ENCODE peak calls at places on chromosomes 2 and 18, in seven cellular contexts. T is progenitor cell of endocrine pancreas, B is K562, K is pancreas, N is HFFc6, E is HFF-Myc, O is endothelial cell. X is an unnamed sample.

GRCh38 chr18:77140439-77141109 is 8.0 kb upstream of the MBP start:
- DNase-seq in B (no peak), E (no peak), N (no peak), K (no peak), O (no peak), T (no peak), X (no peak)

GRCh38 chr2:75241696-75242095 is 42.4 kb upstream of the TACR1 start:
- DNase-seq in B (no peak), E (no peak), N (peak; percentile 31), K (no peak), T (no peak), O (no peak), X (no peak)

GRCh38 chr2:166134252-166135151 is 6.7 kb upstream of the SCN1A start:
- DNase-seq in T (no peak), B (no peak), E (no peak), K (peak; percentile 42), N (no peak), O (no peak), X (no peak)

GRCh38 chr2:51424418-51424817 is 392.5 kb upstream of the NRXN1 start:
- DNase-seq in E (no peak), T (no peak), N (no peak), K (no peak), B (no peak), O (no peak), X (no peak)

GRCh38 chr2:70140978-70141753 is 49.7 kb downstream of the C2orf42 start:
- DNase-seq in B (peak; percentile 34), O (peak; percentile 43), K (peak; percentile 84), N (peak; percentile 23), E (no peak), T (peak; percentile 52), X (peak; percentile 36)

GRCh38 chr2:126187665-126188064 is 468.3 kb upstream of the GYPC start:
- DNase-seq in K (no peak), O (no peak), B (no peak), T (no peak), N (no peak), E (no peak), X (no peak)

GRCh38 chr18:5380581-5380980 is 85.1 kb upstream of the ZBTB14 start:
- DNase-seq in T (no peak), O (no peak), N (no peak), B (no peak), K (no peak), E (no peak), X (no peak)

GRCh38 chr2:96679843-96680242 is 37.3 kb downstream of the FER1L5 start:
- DNase-seq in B (no peak), K (peak; percentile 54), E (no peak), N (no peak), T (no peak), O (no peak), X (no peak)

GRCh38 chr2:46179037-46179621 is 118.1 kb upstream of the EPAS1 start:
- DNase-seq in O (no peak), T (no peak), E (peak; percentile 87), N (peak; percentile 94), B (peak; percentile 17), K (no peak), X (no peak)

GRCh38 chr2:26344581-26345283 is 1.2 kb upstream of the SELENOI start:
- DNase-seq in K (peak; percentile 22), E (no peak), N (no peak), B (peak; percentile 27), T (no peak), O (no peak), X (no peak)

GRCh38 chr18:62999392-62999791 is 284.1 kb downstream of the PHLPP1 start:
- DNase-seq in B (no peak), O (no peak), E (no peak), N (peak; percentile 2), T (no peak), K (peak; percentile 65), X (no peak)

GRCh38 chr2:38037757-38038615 is 38.0 kb downstream of the CYP1B1 start:
- DNase-seq in B (no peak), N (no peak), T (no peak), O (peak; percentile 42), K (no peak), E (no peak), X (peak; percentile 39)

GRCh38 chr2:241895732-241896641 is 26.5 kb downstream of the RTP5 start:
- DNase-seq in N (no peak), O (peak; percentile 58), B (no peak), K (peak; percentile 80), E (no peak), T (no peak), X (no peak)

GRCh38 chr2:25383806-25384205 is 42.1 kb upstream of the DNMT3A start:
- DNase-seq in N (no peak), E (no peak), T (no peak), K (no peak), O (no peak), B (no peak), X (no peak)

GRCh38 chr18:55783921-55784320 is 195.9 kb upstream of the TCF4 start:
- DNase-seq in T (no peak), K (no peak), O (no peak), B (no peak), E (no peak), N (no peak), X (no peak)

GRCh38 chr18:55779461-55779710 is 191.4 kb upstream of the TCF4 start:
- DNase-seq in B (no peak), N (no peak), O (no peak), K (no peak), T (no peak), E (no peak), X (no peak)

GRCh38 chr18:55780591-55781071 is 192.6 kb upstream of the TCF4 start:
- DNase-seq in T (no peak), K (no peak), N (no peak), B (no peak), E (no peak), O (no peak), X (no peak)

GRCh38 chr18:55779711-55780590 is 192.0 kb upstream of the TCF4 start:
- DNase-seq in T (peak; percentile 28), N (no peak), B (no peak), O (peak; percentile 69), E (no peak), K (no peak), X (no peak)

GRCh38 chr18:55781481-55781957 is 193.5 kb upstream of the TCF4 start:
- DNase-seq in B (no peak), N (peak; percentile 72), O (peak; percentile 63), T (no peak), K (no peak), E (peak; percentile 57), X (no peak)
- TF ChIP-seq CTCF in B (peak; percentile 49), N (peak; percentile 84), O (peak; percentile 68), T (peak; percentile 69), K (no peak), E (peak; percentile 84), X (no peak)

GRCh38 chr18:725641-726040 is 13.2 kb upstream of the ENOSF1 start:
- DNase-seq in T (no peak), E (no peak), K (no peak), O (no peak), B (no peak), N (no peak), X (no peak)
- TF ChIP-seq CTCF in T (no peak), E (no peak), K (no peak), O (no peak), B (no peak), N (no peak), X (no peak)

GRCh38 chr2:185274718-185275484 is 463.7 kb upstream of the FSIP2 start:
- DNase-seq in T (no peak), O (no peak), B (no peak), E (no peak), K (no peak), N (no peak), X (no peak)

GRCh38 chr2:185284696-185285095 is 453.9 kb upstream of the FSIP2 start:
- DNase-seq in N (no peak), B (no peak), O (no peak), T (no peak), K (no peak), E (no peak), X (no peak)

GRCh38 chr2:185279999-185280398 is 458.6 kb upstream of the FSIP2 start:
- DNase-seq in K (no peak), O (no peak), B (no peak), T (no peak), N (peak; percentile 3), E (no peak), X (no peak)
- TF ChIP-seq CTCF in K (no peak), O (peak; percentile 74), B (no peak), T (peak; percentile 60), N (no peak), E (no peak), X (no peak)

GRCh38 chr2:240298803-240299709 is 136.4 kb upstream of the GPC1 start:
- DNase-seq in O (no peak), T (peak; percentile 6), B (no peak), N (no peak), E (no peak), K (no peak), X (peak; percentile 10)
- TF ChIP-seq CTCF in O (no peak), T (no peak), B (no peak), N (peak; percentile 28), E (peak; percentile 25), K (no peak), X (no peak)

GRCh38 chr2:209973328-209973727 is 29.1 kb upstream of the RPE start:
- DNase-seq in E (no peak), T (no peak), K (no peak), N (peak; percentile 4), O (no peak), B (no peak), X (no peak)

GRCh38 chr2:209969692-209970091 is 32.7 kb upstream of the RPE start:
- DNase-seq in T (no peak), O (no peak), N (no peak), B (no peak), K (no peak), E (no peak), X (no peak)

GRCh38 chr2:209970271-209970670 is 32.2 kb upstream of the RPE start:
- DNase-seq in E (no peak), B (no peak), N (no peak), K (no peak), T (no peak), O (no peak), X (no peak)

GRCh38 chr2:209974566-209974965 is 27.9 kb upstream of the RPE start:
- DNase-seq in N (peak; percentile 43), E (no peak), B (no peak), K (no peak), O (no peak), T (no peak), X (no peak)

DNA sequence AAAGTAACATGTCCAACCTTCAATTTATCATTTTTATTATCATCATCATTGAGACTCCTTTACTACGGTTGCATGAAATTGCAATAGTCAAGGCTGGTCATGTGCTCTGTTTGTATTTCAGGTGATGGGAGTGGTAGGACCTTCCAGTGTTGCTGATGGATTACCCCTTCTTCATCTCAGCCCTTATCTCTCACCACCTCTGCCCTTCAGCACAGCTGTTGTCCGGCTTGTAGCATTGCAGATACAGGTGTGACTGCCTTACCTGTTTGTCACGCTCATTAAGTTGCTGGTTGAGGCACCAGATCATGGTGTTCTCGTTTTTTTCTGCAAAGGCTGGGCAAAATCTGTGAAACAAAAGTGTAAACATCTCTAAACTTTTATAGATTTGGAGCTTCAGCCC is 31.7 kb upstream of the RPE start:
- DNase-seq in B (no peak), O (no peak), T (no peak), N (no peak), E (no peak), K (no peak), X (no peak)
- TF ChIP-seq CTCF in B (no peak), O (no peak), T (no peak), N (no peak), E (no peak), K (no peak), X (no peak)

X was measured in omental fat pad.